ENCODE peak calls at places on chromosomes 7 and 10, in nine cellular contexts. One of them, this sample, is unnamed.

GRCh38 chr7:110541962-110542361 is 549.0 kb upstream of the LRRN3 start:
- DNase-seq in stimulated activated effector memory CD8-positive, alpha-beta T cell treated with anti-CD3 and anti-CD28 coated beads, Interleukin-12 subunit alpha, Interleukin-12 subunit beta, amount 100 ng/mL, for 72 hours: no peak
- DNase-seq in tibial artery: no peak
- DNase-seq in NAMALWA: no peak
- DNase-seq in AML-193: no peak
- DNase-seq in neural crest cell: no peak
- DNase-seq in stimulated activated CD4-positive, alpha-beta T cell treated with anti-CD3 and anti-CD28 coated beads, Interleukin-4, amount 100 ng/mL, for 4 hours: no peak
- DNase-seq in T-helper 17 cell: no peak
- DNase-seq in EH: peak
- DNase-seq in this sample: no peak

GRCh38 chr7:157827045-157827862 is 490.4 kb downstream of the DNAJB6 start:
- DNase-seq in stimulated activated effector memory CD8-positive, alpha-beta T cell treated with anti-CD3 and anti-CD28 coated beads, Interleukin-12 subunit alpha, Interleukin-12 subunit beta, amount 100 ng/mL, for 72 hours: no peak
- DNase-seq in EH: no peak
- DNase-seq in NAMALWA: no peak
- DNase-seq in stimulated activated CD4-positive, alpha-beta T cell treated with anti-CD3 and anti-CD28 coated beads, Interleukin-4, amount 100 ng/mL, for 4 hours: peak
- DNase-seq in T-helper 17 cell: no peak
- DNase-seq in AML-193: no peak
- DNase-seq in tibial artery: no peak
- DNase-seq in neural crest cell: no peak
- DNase-seq in this sample: no peak

GRCh38 chr10:260819-261429 is 125.7 kb downstream of the ZMYND11 start:
- DNase-seq in stimulated activated CD4-positive, alpha-beta T cell treated with anti-CD3 and anti-CD28 coated beads, Interleukin-4, amount 100 ng/mL, for 4 hours: no peak
- DNase-seq in EH: no peak
- DNase-seq in AML-193: peak
- DNase-seq in stimulated activated effector memory CD8-positive, alpha-beta T cell treated with anti-CD3 and anti-CD28 coated beads, Interleukin-12 subunit alpha, Interleukin-12 subunit beta, amount 100 ng/mL, for 72 hours: no peak
- DNase-seq in neural crest cell: no peak
- DNase-seq in NAMALWA: no peak
- DNase-seq in T-helper 17 cell: no peak
- DNase-seq in tibial artery: no peak
- DNase-seq in this sample: no peak

GRCh38 chr7:2353650-2354172 is 916 bp upstream of the EIF3B start:
- DNase-seq in EH: peak
- DNase-seq in NAMALWA: peak
- DNase-seq in stimulated activated effector memory CD8-positive, alpha-beta T cell treated with anti-CD3 and anti-CD28 coated beads, Interleukin-12 subunit alpha, Interleukin-12 subunit beta, amount 100 ng/mL, for 72 hours: no peak
- DNase-seq in AML-193: peak
- DNase-seq in stimulated activated CD4-positive, alpha-beta T cell treated with anti-CD3 and anti-CD28 coated beads, Interleukin-4, amount 100 ng/mL, for 4 hours: peak
- DNase-seq in T-helper 17 cell: peak
- DNase-seq in neural crest cell: no peak
- DNase-seq in tibial artery: peak
- DNase-seq in this sample: peak

GRCh38 chr10:96130326-96130758 is 245 bp downstream of the ZNF518A start:
- DNase-seq in EH: peak
- DNase-seq in T-helper 17 cell: peak
- DNase-seq in tibial artery: peak
- DNase-seq in AML-193: no peak
- DNase-seq in NAMALWA: peak
- DNase-seq in stimulated activated CD4-positive, alpha-beta T cell treated with anti-CD3 and anti-CD28 coated beads, Interleukin-4, amount 100 ng/mL, for 4 hours: peak
- DNase-seq in neural crest cell: peak
- DNase-seq in stimulated activated effector memory CD8-positive, alpha-beta T cell treated with anti-CD3 and anti-CD28 coated beads, Interleukin-12 subunit alpha, Interleukin-12 subunit beta, amount 100 ng/mL, for 72 hours: no peak
- DNase-seq in this sample: peak

GRCh38 chr10:75542902-75543301 is 111.5 kb downstream of the LRMDA start:
- DNase-seq in EH: peak
- DNase-seq in AML-193: no peak
- DNase-seq in T-helper 17 cell: no peak
- DNase-seq in stimulated activated CD4-positive, alpha-beta T cell treated with anti-CD3 and anti-CD28 coated beads, Interleukin-4, amount 100 ng/mL, for 4 hours: no peak
- DNase-seq in NAMALWA: no peak
- DNase-seq in stimulated activated effector memory CD8-positive, alpha-beta T cell treated with anti-CD3 and anti-CD28 coated beads, Interleukin-12 subunit alpha, Interleukin-12 subunit beta, amount 100 ng/mL, for 72 hours: no peak
- DNase-seq in neural crest cell: no peak
- DNase-seq in tibial artery: peak
- DNase-seq in this sample: peak

GRCh38 chr7:118041336-118041878 is 142.6 kb upstream of the LSM8 start:
- DNase-seq in T-helper 17 cell: no peak
- DNase-seq in stimulated activated effector memory CD8-positive, alpha-beta T cell treated with anti-CD3 and anti-CD28 coated beads, Interleukin-12 subunit alpha, Interleukin-12 subunit beta, amount 100 ng/mL, for 72 hours: no peak
- DNase-seq in NAMALWA: no peak
- DNase-seq in stimulated activated CD4-positive, alpha-beta T cell treated with anti-CD3 and anti-CD28 coated beads, Interleukin-4, amount 100 ng/mL, for 4 hours: no peak
- DNase-seq in EH: no peak
- DNase-seq in AML-193: no peak
- DNase-seq in tibial artery: no peak
- DNase-seq in neural crest cell: no peak
- DNase-seq in this sample: no peak

GRCh38 chr7:31466036-31466435 is 47.9 kb upstream of the ITPRID1 start:
- DNase-seq in T-helper 17 cell: no peak
- DNase-seq in stimulated activated CD4-positive, alpha-beta T cell treated with anti-CD3 and anti-CD28 coated beads, Interleukin-4, amount 100 ng/mL, for 4 hours: no peak
- DNase-seq in neural crest cell: no peak
- DNase-seq in AML-193: no peak
- DNase-seq in NAMALWA: no peak
- DNase-seq in EH: no peak
- DNase-seq in tibial artery: no peak
- DNase-seq in stimulated activated effector memory CD8-positive, alpha-beta T cell treated with anti-CD3 and anti-CD28 coated beads, Interleukin-12 subunit alpha, Interleukin-12 subunit beta, amount 100 ng/mL, for 72 hours: no peak
- DNase-seq in this sample: no peak

GRCh38 chr10:77416327-77417135 is 221.1 kb downstream of the KCNMA1 start:
- DNase-seq in T-helper 17 cell: no peak
- DNase-seq in EH: peak
- DNase-seq in AML-193: no peak
- DNase-seq in NAMALWA: no peak
- DNase-seq in stimulated activated effector memory CD8-positive, alpha-beta T cell treated with anti-CD3 and anti-CD28 coated beads, Interleukin-12 subunit alpha, Interleukin-12 subunit beta, amount 100 ng/mL, for 72 hours: no peak
- DNase-seq in stimulated activated CD4-positive, alpha-beta T cell treated with anti-CD3 and anti-CD28 coated beads, Interleukin-4, amount 100 ng/mL, for 4 hours: no peak
- DNase-seq in neural crest cell: no peak
- DNase-seq in tibial artery: no peak
- DNase-seq in this sample: peak

GRCh38 chr7:74606101-74606908 is 51.2 kb upstream of the GTF2I start:
- DNase-seq in NAMALWA: peak
- DNase-seq in tibial artery: no peak
- DNase-seq in EH: peak
- DNase-seq in stimulated activated effector memory CD8-positive, alpha-beta T cell treated with anti-CD3 and anti-CD28 coated beads, Interleukin-12 subunit alpha, Interleukin-12 subunit beta, amount 100 ng/mL, for 72 hours: peak
- DNase-seq in stimulated activated CD4-positive, alpha-beta T cell treated with anti-CD3 and anti-CD28 coated beads, Interleukin-4, amount 100 ng/mL, for 4 hours: peak
- DNase-seq in T-helper 17 cell: peak
- DNase-seq in AML-193: no peak
- DNase-seq in neural crest cell: no peak
- DNase-seq in this sample: peak

GRCh38 chr7:12749746-12750145 is 62.3 kb downstream of the ARL4A start:
- DNase-seq in AML-193: no peak
- DNase-seq in stimulated activated effector memory CD8-positive, alpha-beta T cell treated with anti-CD3 and anti-CD28 coated beads, Interleukin-12 subunit alpha, Interleukin-12 subunit beta, amount 100 ng/mL, for 72 hours: no peak
- DNase-seq in stimulated activated CD4-positive, alpha-beta T cell treated with anti-CD3 and anti-CD28 coated beads, Interleukin-4, amount 100 ng/mL, for 4 hours: no peak
- DNase-seq in tibial artery: no peak
- DNase-seq in NAMALWA: no peak
- DNase-seq in neural crest cell: no peak
- DNase-seq in T-helper 17 cell: no peak
- DNase-seq in EH: no peak
- DNase-seq in this sample: no peak

GRCh38 chr7:22386865-22387264 is 29.9 kb upstream of the RAPGEF5 start:
- DNase-seq in AML-193: no peak
- DNase-seq in EH: no peak
- DNase-seq in stimulated activated effector memory CD8-positive, alpha-beta T cell treated with anti-CD3 and anti-CD28 coated beads, Interleukin-12 subunit alpha, Interleukin-12 subunit beta, amount 100 ng/mL, for 72 hours: no peak
- DNase-seq in NAMALWA: no peak
- DNase-seq in tibial artery: no peak
- DNase-seq in stimulated activated CD4-positive, alpha-beta T cell treated with anti-CD3 and anti-CD28 coated beads, Interleukin-4, amount 100 ng/mL, for 4 hours: no peak
- DNase-seq in neural crest cell: no peak
- DNase-seq in T-helper 17 cell: no peak
- DNase-seq in this sample: no peak

GRCh38 chr10:129049501-129049900 is 417.5 kb upstream of the MGMT start:
- DNase-seq in stimulated activated effector memory CD8-positive, alpha-beta T cell treated with anti-CD3 and anti-CD28 coated beads, Interleukin-12 subunit alpha, Interleukin-12 subunit beta, amount 100 ng/mL, for 72 hours: no peak
- DNase-seq in stimulated activated CD4-positive, alpha-beta T cell treated with anti-CD3 and anti-CD28 coated beads, Interleukin-4, amount 100 ng/mL, for 4 hours: no peak
- DNase-seq in EH: no peak
- DNase-seq in NAMALWA: no peak
- DNase-seq in AML-193: no peak
- DNase-seq in T-helper 17 cell: no peak
- DNase-seq in neural crest cell: no peak
- DNase-seq in tibial artery: no peak
- DNase-seq in this sample: no peak

GRCh38 chr7:69800495-69800894 is 202.2 kb downstream of the AUTS2 start:
- DNase-seq in stimulated activated effector memory CD8-positive, alpha-beta T cell treated with anti-CD3 and anti-CD28 coated beads, Interleukin-12 subunit alpha, Interleukin-12 subunit beta, amount 100 ng/mL, for 72 hours: no peak
- DNase-seq in tibial artery: no peak
- DNase-seq in T-helper 17 cell: no peak
- DNase-seq in EH: no peak
- DNase-seq in stimulated activated CD4-positive, alpha-beta T cell treated with anti-CD3 and anti-CD28 coated beads, Interleukin-4, amount 100 ng/mL, for 4 hours: no peak
- DNase-seq in neural crest cell: no peak
- DNase-seq in AML-193: no peak
- DNase-seq in NAMALWA: no peak
- DNase-seq in this sample: peak

GRCh38 chr7:155469311-155470185 is 11.6 kb downstream of the EN2 start:
- DNase-seq in neural crest cell: no peak
- DNase-seq in stimulated activated effector memory CD8-positive, alpha-beta T cell treated with anti-CD3 and anti-CD28 coated beads, Interleukin-12 subunit alpha, Interleukin-12 subunit beta, amount 100 ng/mL, for 72 hours: no peak
- DNase-seq in T-helper 17 cell: no peak
- DNase-seq in AML-193: no peak
- DNase-seq in stimulated activated CD4-positive, alpha-beta T cell treated with anti-CD3 and anti-CD28 coated beads, Interleukin-4, amount 100 ng/mL, for 4 hours: no peak
- DNase-seq in EH: no peak
- DNase-seq in NAMALWA: no peak
- DNase-seq in tibial artery: no peak
- DNase-seq in this sample: no peak

GRCh38 chr7:155344618-155345433 is 47.1 kb downstream of the INSIG1 start:
- DNase-seq in AML-193: peak
- DNase-seq in neural crest cell: peak
- DNase-seq in tibial artery: peak
- DNase-seq in EH: peak
- DNase-seq in NAMALWA: peak
- DNase-seq in stimulated activated CD4-positive, alpha-beta T cell treated with anti-CD3 and anti-CD28 coated beads, Interleukin-4, amount 100 ng/mL, for 4 hours: peak
- DNase-seq in T-helper 17 cell: peak
- DNase-seq in stimulated activated effector memory CD8-positive, alpha-beta T cell treated with anti-CD3 and anti-CD28 coated beads, Interleukin-12 subunit alpha, Interleukin-12 subunit beta, amount 100 ng/mL, for 72 hours: peak
- DNase-seq in this sample: peak

GRCh38 chr7:127266047-127266446 is 13.3 kb upstream of the GRM8 start:
- DNase-seq in tibial artery: no peak
- DNase-seq in NAMALWA: no peak
- DNase-seq in neural crest cell: no peak
- DNase-seq in EH: no peak
- DNase-seq in AML-193: no peak
- DNase-seq in stimulated activated effector memory CD8-positive, alpha-beta T cell treated with anti-CD3 and anti-CD28 coated beads, Interleukin-12 subunit alpha, Interleukin-12 subunit beta, amount 100 ng/mL, for 72 hours: no peak
- DNase-seq in stimulated activated CD4-positive, alpha-beta T cell treated with anti-CD3 and anti-CD28 coated beads, Interleukin-4, amount 100 ng/mL, for 4 hours: no peak
- DNase-seq in T-helper 17 cell: no peak
- DNase-seq in this sample: no peak

GRCh38 chr10:119596537-119597404 is at the start of gene TIAL1:
- DNase-seq in NAMALWA: peak
- DNase-seq in tibial artery: peak
- DNase-seq in neural crest cell: peak
- DNase-seq in T-helper 17 cell: peak
- DNase-seq in stimulated activated CD4-positive, alpha-beta T cell treated with anti-CD3 and anti-CD28 coated beads, Interleukin-4, amount 100 ng/mL, for 4 hours: peak
- DNase-seq in EH: peak
- DNase-seq in AML-193: peak
- DNase-seq in stimulated activated effector memory CD8-positive, alpha-beta T cell treated with anti-CD3 and anti-CD28 coated beads, Interleukin-12 subunit alpha, Interleukin-12 subunit beta, amount 100 ng/mL, for 72 hours: peak
- DNase-seq in this sample: peak

GRCh38 chr10:45592432-45592831 is 80.1 kb downstream of the ZFAND4 start:
- DNase-seq in tibial artery: no peak
- DNase-seq in EH: no peak
- DNase-seq in NAMALWA: no peak
- DNase-seq in AML-193: peak
- DNase-seq in stimulated activated CD4-positive, alpha-beta T cell treated with anti-CD3 and anti-CD28 coated beads, Interleukin-4, amount 100 ng/mL, for 4 hours: no peak
- DNase-seq in stimulated activated effector memory CD8-positive, alpha-beta T cell treated with anti-CD3 and anti-CD28 coated beads, Interleukin-12 subunit alpha, Interleukin-12 subunit beta, amount 100 ng/mL, for 72 hours: no peak
- DNase-seq in neural crest cell: no peak
- DNase-seq in T-helper 17 cell: no peak
- DNase-seq in this sample: no peak

GRCh38 chr7:8113184-8113583 is 144.6 kb downstream of the GLCCI1 start:
- DNase-seq in neural crest cell: no peak
- DNase-seq in tibial artery: no peak
- DNase-seq in T-helper 17 cell: no peak
- DNase-seq in NAMALWA: no peak
- DNase-seq in stimulated activated effector memory CD8-positive, alpha-beta T cell treated with anti-CD3 and anti-CD28 coated beads, Interleukin-12 subunit alpha, Interleukin-12 subunit beta, amount 100 ng/mL, for 72 hours: no peak
- DNase-seq in EH: no peak
- DNase-seq in stimulated activated CD4-positive, alpha-beta T cell treated with anti-CD3 and anti-CD28 coated beads, Interleukin-4, amount 100 ng/mL, for 4 hours: no peak
- DNase-seq in AML-193: no peak
- DNase-seq in this sample: no peak

GRCh38 chr7:131164025-131164899 is 163.4 kb upstream of the MKLN1 start:
- DNase-seq in tibial artery: no peak
- DNase-seq in neural crest cell: no peak
- DNase-seq in T-helper 17 cell: no peak
- DNase-seq in stimulated activated CD4-positive, alpha-beta T cell treated with anti-CD3 and anti-CD28 coated beads, Interleukin-4, amount 100 ng/mL, for 4 hours: no peak
- DNase-seq in AML-193: no peak
- DNase-seq in stimulated activated effector memory CD8-positive, alpha-beta T cell treated with anti-CD3 and anti-CD28 coated beads, Interleukin-12 subunit alpha, Interleukin-12 subunit beta, amount 100 ng/mL, for 72 hours: no peak
- DNase-seq in NAMALWA: no peak
- DNase-seq in EH: peak
- DNase-seq in this sample: peak

GRCh38 chr7:157609932-157610640 is 273.3 kb downstream of the DNAJB6 start:
- DNase-seq in EH: no peak
- DNase-seq in tibial artery: no peak
- DNase-seq in T-helper 17 cell: no peak
- DNase-seq in stimulated activated effector memory CD8-positive, alpha-beta T cell treated with anti-CD3 and anti-CD28 coated beads, Interleukin-12 subunit alpha, Interleukin-12 subunit beta, amount 100 ng/mL, for 72 hours: no peak
- DNase-seq in NAMALWA: no peak
- DNase-seq in stimulated activated CD4-positive, alpha-beta T cell treated with anti-CD3 and anti-CD28 coated beads, Interleukin-4, amount 100 ng/mL, for 4 hours: no peak
- DNase-seq in AML-193: no peak
- DNase-seq in neural crest cell: no peak
- DNase-seq in this sample: no peak

GRCh38 chr10:69537449-69537848 is 35.8 kb downstream of the NEUROG3 start:
- DNase-seq in stimulated activated effector memory CD8-positive, alpha-beta T cell treated with anti-CD3 and anti-CD28 coated beads, Interleukin-12 subunit alpha, Interleukin-12 subunit beta, amount 100 ng/mL, for 72 hours: no peak
- DNase-seq in EH: no peak
- DNase-seq in stimulated activated CD4-positive, alpha-beta T cell treated with anti-CD3 and anti-CD28 coated beads, Interleukin-4, amount 100 ng/mL, for 4 hours: no peak
- DNase-seq in tibial artery: no peak
- DNase-seq in NAMALWA: no peak
- DNase-seq in AML-193: no peak
- DNase-seq in T-helper 17 cell: no peak
- DNase-seq in neural crest cell: no peak
- DNase-seq in this sample: no peak

GRCh38 chr10:129710510-129710847 is 243.4 kb downstream of the MGMT start:
- DNase-seq in tibial artery: no peak
- DNase-seq in stimulated activated CD4-positive, alpha-beta T cell treated with anti-CD3 and anti-CD28 coated beads, Interleukin-4, amount 100 ng/mL, for 4 hours: no peak
- DNase-seq in NAMALWA: no peak
- DNase-seq in neural crest cell: no peak
- DNase-seq in T-helper 17 cell: no peak
- DNase-seq in AML-193: no peak
- DNase-seq in EH: no peak
- DNase-seq in stimulated activated effector memory CD8-positive, alpha-beta T cell treated with anti-CD3 and anti-CD28 coated beads, Interleukin-12 subunit alpha, Interleukin-12 subunit beta, amount 100 ng/mL, for 72 hours: no peak
- DNase-seq in this sample: no peak

GRCh38 chr10:62303922-62304321 is 35.3 kb upstream of the RTKN2 start:
- DNase-seq in stimulated activated effector memory CD8-positive, alpha-beta T cell treated with anti-CD3 and anti-CD28 coated beads, Interleukin-12 subunit alpha, Interleukin-12 subunit beta, amount 100 ng/mL, for 72 hours: no peak
- DNase-seq in stimulated activated CD4-positive, alpha-beta T cell treated with anti-CD3 and anti-CD28 coated beads, Interleukin-4, amount 100 ng/mL, for 4 hours: no peak
- DNase-seq in AML-193: no peak
- DNase-seq in tibial artery: no peak
- DNase-seq in neural crest cell: no peak
- DNase-seq in NAMALWA: no peak
- DNase-seq in T-helper 17 cell: no peak
- DNase-seq in EH: no peak
- DNase-seq in this sample: no peak